ENCODE peak calls at places on chromosome 21, in nine cellular contexts. A, R, V, O, B, I, X, F and P are unnamed samples.

GRCh38 chr21:31098576-31099005 is 60.3 kb upstream of the KRTAP19-8 start:
- DNase-seq in A (peak), R (peak), V (peak), O (no peak), B (peak), I (peak), X (peak), F (peak), P (peak)

GRCh38 chr21:43188712-43189151 is 19.9 kb downstream of the CRYAA start:
- DNase-seq in A (no peak), R (no peak), V (no peak), O (no peak), B (peak), I (peak), X (no peak), F (no peak), P (peak)

GRCh38 chr21:22961248-22961647 is 1963.0 kb downstream of the NCAM2 start:
- DNase-seq in A (no peak), R (no peak), V (no peak), O (no peak), B (no peak), I (no peak), X (no peak), F (peak), P (peak)

GRCh38 chr21:41651396-41651795 is 115.5 kb downstream of the RIPK4 start:
- DNase-seq in A (no peak), R (no peak), V (no peak), O (no peak), B (no peak), I (no peak), X (no peak), F (no peak), P (no peak)

GRCh38 chr21:16308269-16308668 is 578.5 kb downstream of the USP25 start:
- DNase-seq in A (no peak), R (no peak), V (no peak), O (no peak), B (no peak), I (no peak), X (no peak), F (no peak), P (no peak)

GRCh38 chr21:45305831-45306230 is 18.1 kb upstream of the POFUT2 start:
- DNase-seq in A (no peak), R (no peak), V (no peak), O (no peak), B (no peak), I (no peak), X (no peak), F (no peak), P (no peak)

GRCh38 chr21:34126691-34127090 is 53.3 kb downstream of the MRPS6 start:
- DNase-seq in A (no peak), R (no peak), V (peak), O (no peak), B (no peak), I (no peak), X (no peak), F (no peak), P (no peak)

GRCh38 chr21:36784942-36785341 is 86.0 kb downstream of the SIM2 start:
- DNase-seq in A (no peak), R (no peak), V (no peak), O (no peak), B (no peak), I (no peak), X (no peak), F (no peak), P (no peak)

GRCh38 chr21:45537111-45537745 is 5.0 kb downstream of the SLC19A1 start:
- DNase-seq in A (no peak), R (no peak), V (no peak), O (no peak), B (peak), I (no peak), X (no peak), F (no peak), P (no peak)

GRCh38 chr21:34333150-34333739 is 30.6 kb upstream of the KCNE2 start:
- DNase-seq in A (no peak), R (no peak), V (no peak), O (no peak), B (no peak), I (no peak), X (no peak), F (no peak), P (no peak)

GRCh38 chr21:39144191-39144590 is 39.1 kb downstream of the PSMG1 start:
- DNase-seq in A (no peak), R (no peak), V (no peak), O (no peak), B (no peak), I (no peak), X (no peak), F (no peak), P (no peak)

GRCh38 chr21:39727401-39728120 is 17.4 kb upstream of the IGSF5 start:
- DNase-seq in A (no peak), R (no peak), V (no peak), O (no peak), B (no peak), I (no peak), X (no peak), F (no peak), P (no peak)

GRCh38 chr21:16678479-16678878 is 834.4 kb upstream of the CXADR start:
- DNase-seq in A (no peak), R (no peak), V (no peak), O (no peak), B (no peak), I (no peak), X (no peak), F (no peak), P (no peak)

GRCh38 chr21:29033301-29033700 is 8.8 kb downstream of the USP16 start:
- DNase-seq in A (no peak), R (no peak), V (no peak), O (no peak), B (no peak), I (no peak), X (no peak), F (no peak), P (no peak)

GRCh38 chr21:37266515-37267221 is 466 bp downstream of the VPS26C start:
- DNase-seq in A (peak), R (no peak), V (no peak), O (peak), B (peak), I (no peak), X (no peak), F (peak), P (peak)

GRCh38 chr21:45401916-45402900 is 2.8 kb upstream of the COL18A1 start:
- DNase-seq in A (no peak), R (no peak), V (no peak), O (no peak), B (no peak), I (no peak), X (no peak), F (no peak), P (no peak)

GRCh38 chr21:43274022-43274945 is 105.5 kb downstream of the CRYAA start:
- DNase-seq in A (no peak), R (no peak), V (no peak), O (no peak), B (peak), I (no peak), X (no peak), F (no peak), P (no peak)

GRCh38 chr21:41877901-41878830 is 978 bp downstream of the PRDM15 start:
- DNase-seq in A (peak), R (peak), V (peak), O (no peak), B (peak), I (no peak), X (peak), F (peak), P (peak)

GRCh38 chr21:30257773-30258172 is 25.0 kb downstream of the KRTAP24-1 start:
- DNase-seq in A (peak), R (no peak), V (no peak), O (no peak), B (no peak), I (no peak), X (no peak), F (no peak), P (no peak)

GRCh38 chr21:41952568-41953248 is 1.1 kb downstream of the C2CD2 start:
- DNase-seq in A (no peak), R (no peak), V (no peak), O (no peak), B (no peak), I (no peak), X (no peak), F (no peak), P (no peak)

GRCh38 chr21:45555557-45556301 is 13.5 kb upstream of the SLC19A1 start:
- DNase-seq in A (peak), R (peak), V (peak), O (no peak), B (peak), I (peak), X (peak), F (no peak), P (peak)

GRCh38 chr21:31182231-31183129 is 144.2 kb upstream of the KRTAP19-8 start:
- DNase-seq in A (no peak), R (no peak), V (peak), O (no peak), B (peak), I (no peak), X (no peak), F (no peak), P (no peak)

GRCh38 chr21:45277101-45278045 is 10.3 kb downstream of the POFUT2 start:
- DNase-seq in A (no peak), R (no peak), V (no peak), O (no peak), B (peak), I (no peak), X (peak), F (no peak), P (no peak)

GRCh38 chr21:15390049-15390448 is 325.2 kb upstream of the NRIP1 start:
- DNase-seq in A (no peak), R (no peak), V (no peak), O (no peak), B (no peak), I (no peak), X (no peak), F (no peak), P (no peak)

GRCh38 chr21:44742418-44743153 is 31.2 kb upstream of the TSPEAR start:
- DNase-seq in A (no peak), R (no peak), V (peak), O (no peak), B (no peak), I (no peak), X (no peak), F (peak), P (no peak)

GRCh38 chr21:42311816-42312625 is 3.2 kb downstream of the TFF3 start:
- DNase-seq in A (no peak), R (no peak), V (no peak), O (no peak), B (peak), I (no peak), X (peak), F (no peak), P (no peak)

GRCh38 chr21:38596264-38597042 is 98.2 kb upstream of the ERG start:
- DNase-seq in A (no peak), R (no peak), V (no peak), O (no peak), B (no peak), I (no peak), X (no peak), F (no peak), P (no peak)

GRCh38 chr21:46656820-46657219 is 21.3 kb downstream of the PRMT2 start:
- DNase-seq in A (no peak), R (no peak), V (no peak), O (no peak), B (no peak), I (no peak), X (no peak), F (no peak), P (no peak)

GRCh38 chr21:45970674-45971486 is 10.7 kb upstream of the COL6A1 start:
- DNase-seq in A (peak), R (peak), V (peak), O (no peak), B (peak), I (no peak), X (no peak), F (no peak), P (peak)

GRCh38 chr21:44709426-44710293 is 1.7 kb downstream of the TSPEAR start:
- DNase-seq in A (no peak), R (no peak), V (peak), O (no peak), B (peak), I (no peak), X (no peak), F (peak), P (no peak)

GRCh38 chr21:17828223-17828622 is 9.1 kb upstream of the C21orf91 start:
- DNase-seq in A (no peak), R (no peak), V (no peak), O (no peak), B (no peak), I (no peak), X (no peak), F (no peak), P (no peak)

GRCh38 chr21:36079010-36079649 is 9.3 kb downstream of the CBR1 start:
- DNase-seq in A (no peak), R (no peak), V (peak), O (no peak), B (no peak), I (no peak), X (no peak), F (no peak), P (no peak)

GRCh38 chr21:39176312-39176711 is 6.9 kb downstream of the PSMG1 start:
- DNase-seq in A (no peak), R (no peak), V (no peak), O (no peak), B (no peak), I (no peak), X (no peak), F (no peak), P (no peak)

GRCh38 chr21:42799516-42799915 is 79.8 kb downstream of the WDR4 start:
- DNase-seq in A (no peak), R (peak), V (no peak), O (peak), B (no peak), I (no peak), X (no peak), F (no peak), P (no peak)

GRCh38 chr21:25985990-25986389 is 184.6 kb downstream of the APP start:
- DNase-seq in A (no peak), R (no peak), V (no peak), O (no peak), B (no peak), I (no peak), X (no peak), F (no peak), P (no peak)

GRCh38 chr21:32456497-32456918 is 44.0 kb downstream of the EVA1C start:
- DNase-seq in A (no peak), R (no peak), V (no peak), O (no peak), B (no peak), I (no peak), X (no peak), F (no peak), P (no peak)